ENCODE peak calls at places on chromosome 13, in six cellular contexts. I is RWPE1; E is heart left ventricle; M is GM13977; S is cardiac muscle cell; W is CD4-positive, alpha-beta T cell. J is an unnamed sample.

GRCh38 chr13:54536112-54536511 is 1507.5 kb downstream of the OLFM4 start:
- DNase-seq in E (no peak), M (no peak), S (no peak), W (no peak), I (peak; percentile 5), J (no peak)

GRCh38 chr13:43905435-43906031 is 25.8 kb downstream of the LACC1 start:
- DNase-seq in E (no peak), S (peak; percentile 79), I (peak; percentile 49), W (peak; percentile 13), M (peak; percentile 62), J (peak; percentile 48)

GRCh38 chr13:52109096-52109495 is 19.8 kb downstream of the NEK5 start:
- DNase-seq in I (no peak), W (no peak), E (no peak), M (no peak), S (no peak), J (no peak)

GRCh38 chr13:40809471-40809870 is 20.1 kb downstream of the SLC25A15 start:
- DNase-seq in W (no peak), S (no peak), E (no peak), I (no peak), M (no peak), J (no peak)

GRCh38 chr13:99734013-99734693 is 232.9 kb downstream of the TM9SF2 start:
- DNase-seq in S (no peak), W (no peak), I (no peak), E (no peak), M (no peak), J (no peak)

GRCh38 chr13:113805431-113806103 is 46.5 kb downstream of the TMEM255B start:
- DNase-seq in S (no peak), W (no peak), E (no peak), M (no peak), I (no peak), J (no peak)

GRCh38 chr13:105083986-105084385 is 1451.5 kb downstream of the EFNB2 start:
- DNase-seq in E (no peak), I (no peak), W (no peak), S (no peak), M (no peak), J (no peak)

GRCh38 chr13:97308735-97309429 is 86.7 kb downstream of the MBNL2 start:
- DNase-seq in M (no peak), I (no peak), W (no peak), S (no peak), E (no peak), J (no peak)

GRCh38 chr13:76934671-76935070 is 13.6 kb upstream of the ACOD1 start:
- DNase-seq in E (no peak), I (no peak), S (peak; percentile 26), M (no peak), W (no peak), J (no peak)

GRCh38 chr13:62060570-62060969 is 644.9 kb upstream of the PCDH20 start:
- DNase-seq in S (no peak), M (no peak), I (no peak), W (no peak), E (no peak), J (no peak)

GRCh38 chr13:64083396-64083795 is 2667.7 kb upstream of the PCDH20 start:
- DNase-seq in M (no peak), S (no peak), W (no peak), I (no peak), E (no peak), J (no peak)

GRCh38 chr13:76019421-76020044 is 383.4 kb downstream of the LMO7 start:
- DNase-seq in M (no peak), E (peak; percentile 33), I (no peak), S (no peak), W (no peak), J (peak; percentile 4)

GRCh38 chr13:108560092-108560491 is 69.3 kb upstream of the MYO16 start:
- DNase-seq in S (no peak), M (no peak), E (no peak), W (no peak), I (no peak), J (no peak)

GRCh38 chr13:38417727-38418126 is 68.1 kb downstream of the UFM1 start:
- DNase-seq in M (peak; percentile 17), W (no peak), E (no peak), S (peak; percentile 24), I (peak; percentile 44), J (no peak)
- TF ChIP-seq CTCF in M (peak; percentile 45), W (no peak), E (peak; percentile 32), S (peak; percentile 34), I (no peak), J (peak; percentile 17)

GRCh38 chr13:46603165-46603603 is 50.2 kb downstream of the LRCH1 start:
- DNase-seq in W (no peak), S (peak; percentile 44), M (no peak), I (no peak), E (no peak), J (no peak)
- TF ChIP-seq CTCF in W (no peak), S (peak; percentile 54), M (peak; percentile 36), I (no peak), E (peak; percentile 56), J (peak; percentile 31)

DNA sequence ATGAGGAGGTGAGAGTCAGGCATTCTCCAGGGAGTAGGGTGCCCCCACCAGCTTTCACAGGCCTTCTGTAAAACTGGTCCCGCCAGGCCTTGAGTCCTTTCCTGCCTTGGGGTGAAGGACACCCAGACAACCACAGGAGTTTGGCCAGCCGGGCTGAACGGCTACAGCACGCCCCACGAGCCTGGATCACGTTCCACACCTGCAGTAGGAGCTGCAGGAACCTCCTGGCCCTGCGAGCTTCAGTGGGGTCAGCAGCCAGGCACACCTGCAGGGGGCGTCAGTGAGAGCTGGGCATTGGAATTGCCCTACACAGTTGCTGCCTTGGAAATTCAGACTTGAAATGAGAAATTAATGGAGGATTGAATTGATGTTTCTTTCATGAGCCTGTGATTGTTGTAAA is 45.7 kb downstream of the COL4A2 start:
- DNase-seq in W (no peak), I (no peak), S (no peak), E (no peak), M (no peak), J (no peak)
- TF ChIP-seq CTCF in W (no peak), I (no peak), S (peak; percentile 33), E (peak; percentile 20), M (peak; percentile 30), J (peak; percentile 24)

GRCh38 chr13:109565877-109566276 is 220.5 kb downstream of the IRS2 start:
- DNase-seq in W (no peak), E (no peak), S (no peak), M (no peak), I (no peak), J (no peak)

GRCh38 chr13:109572389-109572788 is 214.0 kb downstream of the IRS2 start:
- DNase-seq in E (no peak), I (no peak), S (no peak), M (no peak), W (no peak), J (no peak)

GRCh38 chr13:109568273-109568900 is 218.0 kb downstream of the IRS2 start:
- DNase-seq in E (no peak), M (no peak), S (no peak), W (no peak), I (no peak), J (no peak)

GRCh38 chr13:109569938-109570711 is 216.3 kb downstream of the IRS2 start:
- DNase-seq in M (peak; percentile 9), E (no peak), W (peak; percentile 21), I (no peak), S (no peak), J (peak; percentile 20)

GRCh38 chr13:109567315-109567714 is 219.1 kb downstream of the IRS2 start:
- DNase-seq in E (no peak), M (no peak), S (peak; percentile 11), I (no peak), W (no peak), J (no peak)
- TF ChIP-seq CTCF in E (no peak), M (no peak), S (peak; percentile 33), I (no peak), W (no peak), J (no peak)